ENCODE peak calls at places on chromosomes 1 and 21, in five cellular contexts. Y is activated CD4-positive, alpha-beta T cell treated with anti-CD3 and anti-CD28 coated beads for 4 hours; T is T-helper 2 cell; A is activated CD4-positive, CD25-positive, alpha-beta regulatory T cell; D is CD4-positive, CD25-positive, alpha-beta regulatory T cell. L is an unnamed sample.

GRCh38 chr1:94236630-94237290 is 624 bp downstream of the ARHGAP29 start:
- DNase-seq in D (peak; percentile 27), Y (no peak), T (peak; percentile 24), A (no peak), L (peak; percentile 30)

GRCh38 chr1:52552236-52552504 is 722 bp downstream of the TUT4 start:
- DNase-seq in D (peak; percentile 84), Y (peak; percentile 66), T (peak; percentile 89), A (peak; percentile 42), L (peak; percentile 76)

GRCh38 chr1:180933141-180933540 is 20.4 kb downstream of the KIAA1614 start:
- DNase-seq in T (no peak), A (no peak), Y (no peak), D (no peak), L (no peak)

GRCh38 chr21:17461582-17461981 is 51.3 kb upstream of the CXADR start:
- DNase-seq in Y (no peak), D (no peak), A (no peak), T (no peak), L (no peak)

GRCh38 chr1:236904874-236905741 is 99.1 kb downstream of the MT1HL1 start:
- DNase-seq in A (no peak), D (no peak), Y (no peak), T (no peak), L (peak; percentile 33)

GRCh38 chr1:219907772-219908070 is 20.6 kb downstream of the SLC30A10 start:
- DNase-seq in Y (no peak), A (no peak), D (no peak), T (no peak), L (no peak)

GRCh38 chr1:18284750-18285532 is 177.3 kb downstream of the IGSF21 start:
- DNase-seq in D (no peak), A (no peak), Y (no peak), T (no peak), L (no peak)

GRCh38 chr1:245923215-245923614 is 583.9 kb downstream of the SMYD3 start:
- DNase-seq in Y (no peak), T (no peak), A (no peak), D (no peak), L (no peak)

GRCh38 chr1:48776400-48777218 is at the start of gene BEND5:
- DNase-seq in D (peak; percentile 66), A (peak; percentile 20), T (peak; percentile 81), Y (peak; percentile 29), L (peak; percentile 71)

GRCh38 chr1:228096416-228097332 is 6.5 kb downstream of the C1orf35 start:
- DNase-seq in Y (no peak), A (no peak), D (no peak), T (no peak), L (peak; percentile 15)

GRCh38 chr1:205588691-205589445 is 42.9 kb downstream of the ELK4 start:
- DNase-seq in D (peak; percentile 23), A (no peak), T (no peak), Y (no peak), L (peak; percentile 42)

GRCh38 chr1:1554926-1555915 is 14.8 kb upstream of the TMEM240 start:
- DNase-seq in T (no peak), A (no peak), Y (no peak), D (no peak), L (no peak)

GRCh38 chr1:226637147-226637935 is 88.8 kb downstream of the STUM start:
- DNase-seq in D (no peak), A (no peak), T (no peak), Y (no peak), L (no peak)

GRCh38 chr1:30737357-30738039 is 14.1 kb upstream of the MATN1 start:
- DNase-seq in A (no peak), Y (no peak), T (no peak), D (no peak), L (no peak)

GRCh38 chr1:180254854-180255253 is 24.8 kb downstream of the LHX4 start:
- DNase-seq in A (no peak), D (no peak), T (no peak), Y (no peak), L (no peak)

GRCh38 chr1:192550922-192551534 is 24.5 kb upstream of the RGS1 start:
- DNase-seq in Y (no peak), A (no peak), D (peak; percentile 55), T (peak; percentile 84), L (no peak)

GRCh38 chr1:30856260-30856790 is 52.2 kb downstream of the SDC3 start:
- DNase-seq in Y (no peak), T (no peak), A (no peak), D (no peak), L (no peak)

GRCh38 chr1:10338047-10338446 is 60.8 kb upstream of the PGD start:
- DNase-seq in Y (no peak), T (peak; percentile 63), D (peak; percentile 38), A (no peak), L (peak; percentile 64)

GRCh38 chr1:5222626-5223025 is 568.2 kb downstream of the AJAP1 start:
- DNase-seq in A (no peak), Y (no peak), T (no peak), D (no peak), L (no peak)

GRCh38 chr1:3349161-3349967 is 105.1 kb upstream of the ARHGEF16 start:
- DNase-seq in Y (no peak), A (no peak), T (no peak), D (no peak), L (no peak)

GRCh38 chr1:109918077-109918606 is 7.5 kb downstream of the CSF1 start:
- DNase-seq in T (no peak), D (no peak), A (no peak), Y (no peak), L (no peak)

GRCh38 chr1:6097117-6097595 is 51.5 kb downstream of the KCNAB2 start:
- DNase-seq in A (no peak), T (no peak), Y (no peak), D (no peak), L (no peak)

GRCh38 chr1:175543447-175543846 is 199.9 kb downstream of the TNR start:
- DNase-seq in T (no peak), Y (no peak), A (no peak), D (no peak), L (no peak)

GRCh38 chr21:44064852-44065403 is 42.3 kb upstream of the PWP2 start:
- DNase-seq in T (no peak), A (no peak), D (no peak), Y (no peak), L (peak; percentile 37)

GRCh38 chr1:186930248-186930647 is 101.5 kb downstream of the PLA2G4A start:
- DNase-seq in A (no peak), D (no peak), T (no peak), Y (no peak), L (no peak)

GRCh38 chr1:94247146-94248094 is 10.0 kb upstream of the ARHGAP29 start:
- DNase-seq in A (no peak), Y (no peak), D (peak; percentile 8), T (peak; percentile 7), L (peak; percentile 43)